ENCODE peak calls at places on chromosome 7, in six cellular contexts. One of them, this sample, is unnamed.

GRCh38 chr7:93212881-93213280 is 13.4 kb downstream of the HEPACAM2 start:
- DNase-seq in endodermal cell: no peak
- DNase-seq in GM12891: no peak
- DNase-seq in neural crest cell: no peak
- DNase-seq in left ventricle myocardium inferior: no peak
- DNase-seq in Calu3: no peak
- DNase-seq in this sample: no peak

GRCh38 chr7:80890839-80891544 is 27.9 kb downstream of the SEMA3C start:
- DNase-seq in endodermal cell: no peak
- DNase-seq in GM12891: no peak
- DNase-seq in neural crest cell: no peak
- DNase-seq in left ventricle myocardium inferior: no peak
- DNase-seq in Calu3: no peak
- DNase-seq in this sample: no peak

GRCh38 chr7:43873300-43873699 is 4.0 kb upstream of the MRPS24 start:
- DNase-seq in endodermal cell: no peak
- DNase-seq in GM12891: no peak
- DNase-seq in neural crest cell: no peak
- DNase-seq in left ventricle myocardium inferior: peak; percentile 46
- DNase-seq in Calu3: no peak
- DNase-seq in this sample: no peak

GRCh38 chr7:17934094-17934493 is 6.2 kb downstream of the SNX13 start:
- DNase-seq in endodermal cell: no peak
- DNase-seq in GM12891: no peak
- DNase-seq in neural crest cell: no peak
- DNase-seq in left ventricle myocardium inferior: no peak
- DNase-seq in Calu3: no peak
- DNase-seq in this sample: no peak

GRCh38 chr7:128299109-128299514 is 44.6 kb downstream of the RBM28 start:
- DNase-seq in endodermal cell: peak; percentile 69
- DNase-seq in GM12891: no peak
- DNase-seq in neural crest cell: no peak
- DNase-seq in left ventricle myocardium inferior: no peak
- DNase-seq in Calu3: no peak
- DNase-seq in this sample: no peak

GRCh38 chr7:47915066-47915976 is 32.9 kb downstream of the PKD1L1 start:
- DNase-seq in endodermal cell: no peak
- DNase-seq in GM12891: no peak
- DNase-seq in neural crest cell: no peak
- DNase-seq in left ventricle myocardium inferior: no peak
- DNase-seq in Calu3: no peak
- DNase-seq in this sample: no peak

GRCh38 chr7:11170160-11170559 is 196.5 kb downstream of the PHF14 start:
- DNase-seq in endodermal cell: no peak
- DNase-seq in GM12891: no peak
- DNase-seq in neural crest cell: no peak
- DNase-seq in left ventricle myocardium inferior: no peak
- DNase-seq in Calu3: no peak
- DNase-seq in this sample: no peak

GRCh38 chr7:120981117-120981516 is 7.4 kb upstream of the CPED1 start:
- DNase-seq in endodermal cell: no peak
- DNase-seq in GM12891: no peak
- DNase-seq in neural crest cell: no peak
- DNase-seq in left ventricle myocardium inferior: no peak
- DNase-seq in Calu3: no peak
- DNase-seq in this sample: no peak

GRCh38 chr7:27221201-27221797 is 21.3 kb upstream of the EVX1 start:
- DNase-seq in endodermal cell: no peak
- DNase-seq in GM12891: no peak
- DNase-seq in neural crest cell: no peak
- DNase-seq in left ventricle myocardium inferior: no peak
- DNase-seq in Calu3: no peak
- DNase-seq in this sample: no peak

GRCh38 chr7:30596043-30596641 is 1.5 kb downstream of the GARS1 start:
- DNase-seq in endodermal cell: no peak
- DNase-seq in GM12891: no peak
- DNase-seq in neural crest cell: no peak
- DNase-seq in left ventricle myocardium inferior: no peak
- DNase-seq in Calu3: peak; percentile 42
- DNase-seq in this sample: peak; percentile 55

GRCh38 chr7:101817031-101817929 is at the start of gene CUX1:
- DNase-seq in endodermal cell: peak; percentile 75
- DNase-seq in GM12891: no peak
- DNase-seq in neural crest cell: peak; percentile 30
- DNase-seq in left ventricle myocardium inferior: no peak
- DNase-seq in Calu3: peak; percentile 11
- DNase-seq in this sample: peak; percentile 9

This sample was measured in stimulated activated effector memory CD8-positive, alpha-beta T cell treated with anti-CD3 and anti-CD28 coated beads, Interleukin-12 subunit alpha, Interleukin-12 subunit beta, amount 100 ng/mL, for 72 hours.